ENCODE peak calls at places on chromosomes 12 and 14, in seven cellular contexts. T, S, R, I, V, G and L are unnamed samples.
A peak's percentile ranks its signal among the peaks of the same experiment; 100 is the strongest.

GRCh38 chr14:85334316-85334715 is 195.6 kb upstream of the FLRT2 start:
- DNase-seq in T (no peak), S (no peak), R (no peak), I (no peak), V (no peak), G (no peak), L (no peak)

GRCh38 chr12:29316772-29317171 is 64.2 kb downstream of the ERGIC2 start:
- DNase-seq in T (peak; percentile 69), S (no peak), R (peak; percentile 84), I (no peak), V (no peak), G (no peak), L (peak; percentile 71)

GRCh38 chr14:100393906-100394732 is 71.0 kb downstream of the SLC25A47 start:
- DNase-seq in T (no peak), S (peak; percentile 77), R (no peak), I (no peak), V (no peak), G (no peak), L (no peak)

GRCh38 chr14:23364604-23365352 is at the start of gene EFS:
- DNase-seq in T (peak; percentile 58), S (peak; percentile 75), R (peak; percentile 9), I (no peak), V (no peak), G (no peak), L (no peak)

GRCh38 chr12:65532744-65533143 is 254.3 kb downstream of the MSRB3 start:
- DNase-seq in T (no peak), S (no peak), R (peak; percentile 94), I (no peak), V (no peak), G (no peak), L (peak; percentile 89)

GRCh38 chr12:115194857-115195256 is 510.9 kb upstream of the TBX3 start:
- DNase-seq in T (no peak), S (no peak), R (no peak), I (no peak), V (no peak), G (no peak), L (no peak)

GRCh38 chr12:90936230-90937005 is 18.6 kb downstream of the CCER1 start:
- DNase-seq in T (no peak), S (no peak), R (no peak), I (no peak), V (no peak), G (no peak), L (no peak)

GRCh38 chr14:77508249-77508648 is 9.6 kb upstream of the ISM2 start:
- DNase-seq in T (no peak), S (no peak), R (peak; percentile 22), I (no peak), V (no peak), G (no peak), L (no peak)

GRCh38 chr12:98656289-98657101 is 11.4 kb downstream of the APAF1 start:
- DNase-seq in T (no peak), S (no peak), R (no peak), I (no peak), V (no peak), G (no peak), L (no peak)

GRCh38 chr12:25977047-25977446 is 18.6 kb downstream of the RASSF8 start:
- DNase-seq in T (no peak), S (no peak), R (peak; percentile 92), I (no peak), V (peak; percentile 98), G (no peak), L (peak; percentile 66)

GRCh38 chr12:107515446-107515958 is 170.1 kb upstream of the PWP1 start:
- DNase-seq in T (peak; percentile 57), S (no peak), R (peak; percentile 98), I (peak; percentile 2), V (peak; percentile 95), G (peak; percentile 71), L (peak; percentile 96)

GRCh38 chr14:99525699-99526080 is 44.5 kb downstream of the CCNK start:
- DNase-seq in T (no peak), S (peak; percentile 26), R (no peak), I (no peak), V (no peak), G (no peak), L (no peak)

GRCh38 chr12:107027304-107028053 is 40.5 kb upstream of the MTERF2 start:
- DNase-seq in T (no peak), S (peak; percentile 52), R (peak; percentile 97), I (no peak), V (peak; percentile 94), G (peak; percentile 80), L (peak; percentile 64)

GRCh38 chr14:61662437-61663311 is 32.6 kb upstream of the HIF1A start:
- DNase-seq in T (no peak), S (peak; percentile 19), R (peak; percentile 76), I (peak; percentile 22), V (peak; percentile 9), G (peak; percentile 6), L (peak; percentile 71)

GRCh38 chr12:70543444-70543843 is 93.8 kb downstream of the PTPRB start:
- DNase-seq in T (no peak), S (no peak), R (peak; percentile 89), I (no peak), V (peak; percentile 82), G (no peak), L (peak; percentile 86)

GRCh38 chr12:6632026-6632978 is 3.5 kb downstream of the LPAR5 start:
- DNase-seq in T (no peak), S (peak; percentile 43), R (no peak), I (no peak), V (peak; percentile 31), G (peak; percentile 63), L (no peak)

GRCh38 chr12:58359084-58359483 is 417.7 kb downstream of the ATP23 start:
- DNase-seq in T (no peak), S (peak; percentile 14), R (no peak), I (no peak), V (no peak), G (no peak), L (no peak)

GRCh38 chr12:91804533-91804932 is 341.1 kb downstream of the BTG1 start:
- DNase-seq in T (peak; percentile 27), S (no peak), R (peak; percentile 49), I (no peak), V (no peak), G (no peak), L (peak; percentile 16)

GRCh38 chr12:46208370-46208769 is 60.5 kb downstream of the SLC38A1 start:
- DNase-seq in T (no peak), S (no peak), R (no peak), I (no peak), V (no peak), G (peak; percentile 5), L (no peak)

GRCh38 chr12:23851602-23852001 is 97.9 kb downstream of the SOX5 start:
- DNase-seq in T (no peak), S (no peak), R (no peak), I (no peak), V (no peak), G (no peak), L (no peak)

GRCh38 chr12:130593056-130593455 is 123.0 kb downstream of the RIMBP2 start:
- DNase-seq in T (no peak), S (no peak), R (no peak), I (no peak), V (no peak), G (no peak), L (no peak)

GRCh38 chr12:6987956-6988573 is 17.4 kb downstream of the EMG1 start:
- DNase-seq in T (no peak), S (no peak), R (no peak), I (no peak), V (no peak), G (no peak), L (no peak)

GRCh38 chr14:102927346-102927877 is 4.9 kb downstream of the AMN start:
- DNase-seq in T (no peak), S (no peak), R (no peak), I (no peak), V (no peak), G (no peak), L (no peak)

GRCh38 chr12:12492547-12492946 is 70.1 kb downstream of the DUSP16 start:
- DNase-seq in T (no peak), S (no peak), R (no peak), I (no peak), V (no peak), G (no peak), L (no peak)

GRCh38 chr12:57617942-57618341 is 6.7 kb downstream of the ARHGEF25 start:
- DNase-seq in T (no peak), S (no peak), R (no peak), I (no peak), V (no peak), G (no peak), L (no peak)

GRCh38 chr12:132214906-132215643 is 70.8 kb downstream of the NOC4L start:
- DNase-seq in T (no peak), S (no peak), R (no peak), I (no peak), V (no peak), G (no peak), L (no peak)